ENCODE peak calls at places on chromosome 20, in six cellular contexts. One of them, this sample, is unnamed.

GRCh38 chr20:62980970-62981369 is 25.8 kb downstream of the BHLHE23 start:
- DNase-seq in immature natural killer cell: peak
- DNase-seq in stromal cell of bone marrow: peak
- DNase-seq in HFFc6: no peak
- DNase-seq in GF-D8: no peak
- DNase-seq in transverse colon: no peak
- DNase-seq in this sample: no peak

GRCh38 chr20:43667341-43668132 is 623 bp downstream of the MYBL2 start:
- DNase-seq in immature natural killer cell: no peak
- DNase-seq in transverse colon: no peak
- DNase-seq in HFFc6: no peak
- DNase-seq in GF-D8: peak
- DNase-seq in stromal cell of bone marrow: no peak
- DNase-seq in this sample: no peak

GRCh38 chr20:6395695-6396094 is 272.9 kb upstream of the FERMT1 start:
- DNase-seq in transverse colon: no peak
- DNase-seq in stromal cell of bone marrow: no peak
- DNase-seq in immature natural killer cell: no peak
- DNase-seq in HFFc6: no peak
- DNase-seq in GF-D8: no peak
- DNase-seq in this sample: peak

GRCh38 chr20:20737158-20737557 is 24.7 kb upstream of the RALGAPA2 start:
- DNase-seq in transverse colon: no peak
- DNase-seq in stromal cell of bone marrow: no peak
- DNase-seq in HFFc6: no peak
- DNase-seq in immature natural killer cell: no peak
- DNase-seq in GF-D8: no peak
- DNase-seq in this sample: no peak

GRCh38 chr20:22607695-22608094 is 23.3 kb upstream of the FOXA2 start:
- DNase-seq in immature natural killer cell: no peak
- DNase-seq in transverse colon: no peak
- DNase-seq in stromal cell of bone marrow: no peak
- DNase-seq in GF-D8: no peak
- DNase-seq in HFFc6: no peak
- DNase-seq in this sample: no peak

GRCh38 chr20:62611794-62612193 is 30.5 kb upstream of the SLCO4A1 start:
- DNase-seq in HFFc6: no peak
- DNase-seq in immature natural killer cell: no peak
- DNase-seq in GF-D8: no peak
- DNase-seq in stromal cell of bone marrow: no peak
- DNase-seq in transverse colon: no peak
- DNase-seq in this sample: no peak

GRCh38 chr20:48682529-48683385 is 145.0 kb downstream of the PREX1 start:
- DNase-seq in immature natural killer cell: no peak
- DNase-seq in transverse colon: peak
- DNase-seq in GF-D8: no peak
- DNase-seq in stromal cell of bone marrow: peak
- DNase-seq in HFFc6: peak
- DNase-seq in this sample: no peak

GRCh38 chr20:49616154-49617007 is 48.4 kb upstream of the PTGIS start:
- DNase-seq in GF-D8: no peak
- DNase-seq in HFFc6: no peak
- DNase-seq in immature natural killer cell: no peak
- DNase-seq in transverse colon: no peak
- DNase-seq in stromal cell of bone marrow: no peak
- DNase-seq in this sample: no peak

GRCh38 chr20:34042286-34042685 is 48.6 kb downstream of the RALY start:
- DNase-seq in GF-D8: no peak
- DNase-seq in immature natural killer cell: peak
- DNase-seq in transverse colon: no peak
- DNase-seq in stromal cell of bone marrow: no peak
- DNase-seq in HFFc6: no peak
- DNase-seq in this sample: no peak

GRCh38 chr20:44019638-44020335 is 105.1 kb downstream of the TOX2 start:
- DNase-seq in HFFc6: no peak
- DNase-seq in transverse colon: no peak
- DNase-seq in stromal cell of bone marrow: peak
- DNase-seq in GF-D8: no peak
- DNase-seq in immature natural killer cell: peak
- DNase-seq in this sample: no peak

GRCh38 chr20:20743511-20744169 is 31.2 kb upstream of the RALGAPA2 start:
- DNase-seq in immature natural killer cell: no peak
- DNase-seq in stromal cell of bone marrow: no peak
- DNase-seq in transverse colon: peak
- DNase-seq in GF-D8: peak
- DNase-seq in HFFc6: no peak
- DNase-seq in this sample: no peak

GRCh38 chr20:3760980-3761379 is 6.6 kb downstream of the ADISSP start:
- DNase-seq in HFFc6: peak
- DNase-seq in immature natural killer cell: no peak
- DNase-seq in stromal cell of bone marrow: no peak
- DNase-seq in transverse colon: no peak
- DNase-seq in GF-D8: no peak
- DNase-seq in this sample: no peak

GRCh38 chr20:37361336-37361735 is 15.4 kb downstream of the SRC start:
- DNase-seq in GF-D8: no peak
- DNase-seq in HFFc6: no peak
- DNase-seq in immature natural killer cell: no peak
- DNase-seq in stromal cell of bone marrow: no peak
- DNase-seq in transverse colon: no peak
- DNase-seq in this sample: no peak

GRCh38 chr20:63238491-63239126 is 2.9 kb downstream of the BIRC7 start:
- DNase-seq in stromal cell of bone marrow: no peak
- DNase-seq in HFFc6: no peak
- DNase-seq in transverse colon: no peak
- DNase-seq in immature natural killer cell: no peak
- DNase-seq in GF-D8: no peak
- DNase-seq in this sample: no peak

GRCh38 chr20:49620364-49621240 is 52.7 kb upstream of the PTGIS start:
- DNase-seq in stromal cell of bone marrow: no peak
- DNase-seq in HFFc6: no peak
- DNase-seq in transverse colon: no peak
- DNase-seq in immature natural killer cell: peak
- DNase-seq in GF-D8: no peak
- DNase-seq in this sample: no peak

GRCh38 chr20:63574829-63575720 is 1.0 kb upstream of the HELZ2 start:
- DNase-seq in immature natural killer cell: no peak
- DNase-seq in GF-D8: no peak
- DNase-seq in transverse colon: no peak
- DNase-seq in stromal cell of bone marrow: peak
- DNase-seq in HFFc6: no peak
- DNase-seq in this sample: no peak